ENCODE peak calls at places on chromosomes 11 and 22, in six cellular contexts. O is effector memory CD4-positive, alpha-beta T cell; X is DMS153; W is iris pigment epithelial cell; C is CD4-positive, alpha-beta T cell; H is HFFc6. Y is an unnamed sample.

GRCh38 chr11:2521681-2522630 is 77.1 kb downstream of the KCNQ1 start:
- DNase-seq in O (no peak), X (no peak), W (no peak), C (no peak), H (no peak), Y (no peak)

GRCh38 chr22:46830841-46831240 is 68.4 kb downstream of the TBC1D22A start:
- DNase-seq in O (no peak), X (no peak), W (no peak), C (no peak), H (peak; percentile 19), Y (no peak)

GRCh38 chr11:77470971-77471370 is 2.9 kb downstream of the PAK1 start:
- DNase-seq in O (no peak), X (no peak), W (no peak), C (no peak), H (no peak), Y (no peak)

GRCh38 chr11:126176853-126177470 is 34.5 kb downstream of the RPUSD4 start:
- DNase-seq in O (no peak), X (no peak), W (no peak), C (no peak), H (no peak), Y (no peak)

GRCh38 chr11:9273430-9274336 is 8.5 kb upstream of the DENND5A start:
- DNase-seq in O (no peak), X (no peak), W (peak; percentile 74), C (no peak), H (no peak), Y (no peak)

GRCh38 chr11:2401436-2401984 is 960 bp downstream of the TSSC4 start:
- DNase-seq in O (no peak), X (no peak), W (no peak), C (no peak), H (no peak), Y (no peak)

GRCh38 chr11:11534981-11535380 is 86.8 kb downstream of the GALNT18 start:
- DNase-seq in O (no peak), X (peak; percentile 24), W (no peak), C (no peak), H (no peak), Y (no peak)

GRCh38 chr11:64276653-64277431 is 7.6 kb downstream of the BAD start:
- DNase-seq in O (no peak), X (no peak), W (no peak), C (no peak), H (no peak), Y (no peak)

GRCh38 chr22:40928657-40929056 is 22.5 kb upstream of the RBX1 start:
- DNase-seq in O (no peak), X (no peak), W (no peak), C (no peak), H (no peak), Y (no peak)

GRCh38 chr11:61505640-61506155 is 2.9 kb upstream of the LRRC10B start:
- DNase-seq in O (no peak), X (no peak), W (no peak), C (no peak), H (peak; percentile 6), Y (no peak)

GRCh38 chr11:125941606-125942275 is 4.1 kb upstream of the VSIG10L2 start:
- DNase-seq in O (no peak), X (peak; percentile 83), W (peak; percentile 32), C (peak; percentile 11), H (no peak), Y (peak; percentile 20)

GRCh38 chr11:20013346-20014066 is 146.8 kb downstream of the DBX1 start:
- DNase-seq in O (no peak), X (peak; percentile 53), W (peak; percentile 55), C (no peak), H (no peak), Y (no peak)

GRCh38 chr11:123145661-123146060 is 49.4 kb downstream of the CLMP start:
- DNase-seq in O (no peak), X (no peak), W (no peak), C (no peak), H (no peak), Y (no peak)

GRCh38 chr11:45580399-45580798 is 85.0 kb downstream of the CHST1 start:
- DNase-seq in O (no peak), X (no peak), W (peak; percentile 58), C (no peak), H (no peak), Y (no peak)

GRCh38 chr11:114027941-114028340 is 31.6 kb upstream of the ZBTB16 start:
- DNase-seq in O (no peak), X (no peak), W (no peak), C (no peak), H (no peak), Y (no peak)

GRCh38 chr11:2578006-2578933 is 121.5 kb downstream of the KCNQ1OT1 start:
- DNase-seq in O (no peak), X (no peak), W (no peak), C (no peak), H (no peak), Y (no peak)

GRCh38 chr11:84981296-84981695 is 645.8 kb downstream of the DLG2 start:
- DNase-seq in O (no peak), X (no peak), W (peak; percentile 2), C (no peak), H (no peak), Y (no peak)

GRCh38 chr22:22745225-22746060 is 101.0 kb downstream of the GGTLC2 start:
- DNase-seq in O (no peak), X (peak; percentile 12), W (peak; percentile 45), C (peak; percentile 21), H (peak; percentile 11), Y (no peak)

GRCh38 chr11:76885390-76886097 is 24.8 kb downstream of the ACER3 start:
- DNase-seq in O (no peak), X (no peak), W (peak; percentile 79), C (no peak), H (no peak), Y (no peak)

GRCh38 chr11:17979770-17980371 is 33.0 kb downstream of the SERGEF start:
- DNase-seq in O (no peak), X (peak; percentile 21), W (no peak), C (peak; percentile 13), H (no peak), Y (peak; percentile 1)

GRCh38 chr11:99505319-99505718 is 484.6 kb downstream of the CNTN5 start:
- DNase-seq in O (no peak), X (no peak), W (peak; percentile 72), C (no peak), H (peak; percentile 2), Y (no peak)

GRCh38 chr11:84923489-84923888 is 703.7 kb downstream of the DLG2 start:
- DNase-seq in O (no peak), X (no peak), W (no peak), C (no peak), H (no peak), Y (no peak)

GRCh38 chr11:16825968-16826367 is 87.5 kb downstream of the C11orf58 start:
- DNase-seq in O (no peak), X (no peak), W (no peak), C (no peak), H (no peak), Y (no peak)

GRCh38 chr11:79783833-79784232 is 343.0 kb upstream of the TENM4 start:
- DNase-seq in O (no peak), X (no peak), W (no peak), C (no peak), H (no peak), Y (no peak)

GRCh38 chr11:34206598-34207300 is 101.3 kb downstream of the NAT10 start:
- DNase-seq in O (no peak), X (no peak), W (no peak), C (no peak), H (no peak), Y (no peak)

Y was measured in T follicular helper cell.